ENCODE peak calls at places on chromosomes 5 and 9, in five cellular contexts. T is fibroblast of pulmonary artery, U is MM.1S, F is BJ, S is lower lobe of right lung. O is an unnamed sample.
A peak's percentile ranks its signal among the peaks of the same experiment; 100 is the strongest.

GRCh38 chr9:125495137-125496119 is 211.6 kb downstream of the MAPKAP1 start:
- DNase-seq in T (no peak), U (no peak), F (no peak), S (no peak), O (peak; percentile 47)

GRCh38 chr9:122370869-122371467 is at the start of gene PTGS1:
- DNase-seq in T (peak; percentile 54), U (peak; percentile 56), F (no peak), S (peak; percentile 71), O (peak; percentile 73)

GRCh38 chr9:26033346-26033745 is 355.1 kb upstream of the TUSC1 start:
- DNase-seq in T (peak; percentile 52), U (no peak), F (no peak), S (no peak), O (no peak)

GRCh38 chr5:13627673-13628454 is 316.6 kb downstream of the DNAH5 start:
- DNase-seq in T (no peak), U (no peak), F (no peak), S (no peak), O (no peak)

GRCh38 chr9:16282718-16283117 is 587.8 kb downstream of the BNC2 start:
- DNase-seq in T (no peak), U (no peak), F (no peak), S (no peak), O (no peak)

GRCh38 chr5:31153523-31153922 is 40.0 kb upstream of the CDH6 start:
- DNase-seq in T (peak; percentile 76), U (no peak), F (no peak), S (no peak), O (no peak)

GRCh38 chr9:126668058-126668457 is 54.3 kb downstream of the LMX1B start:
- DNase-seq in T (no peak), U (no peak), F (no peak), S (no peak), O (no peak)

GRCh38 chr9:95265960-95266359 is 51.5 kb downstream of the FANCC start:
- DNase-seq in T (no peak), U (no peak), F (no peak), S (no peak), O (no peak)

GRCh38 chr5:76544268-76544926 is 78.8 kb downstream of the F2RL2 start:
- DNase-seq in T (peak; percentile 49), U (peak; percentile 48), F (no peak), S (peak; percentile 51), O (peak; percentile 43)

GRCh38 chr5:9351535-9351934 is 194.3 kb downstream of the SEMA5A start:
- DNase-seq in T (peak; percentile 66), U (no peak), F (no peak), S (no peak), O (no peak)

GRCh38 chr5:159905496-159905895 is 10.8 kb upstream of the ADRA1B start:
- DNase-seq in T (peak; percentile 60), U (peak; percentile 12), F (peak; percentile 82), S (no peak), O (no peak)

GRCh38 chr9:105697871-105698270 is 3.5 kb downstream of the TMEM38B start:
- DNase-seq in T (peak; percentile 16), U (no peak), F (no peak), S (no peak), O (no peak)

GRCh38 chr5:140371356-140372151 is 11.6 kb downstream of the SLC4A9 start:
- DNase-seq in T (no peak), U (no peak), F (no peak), S (no peak), O (no peak)

GRCh38 chr5:16547200-16547842 is 69.5 kb downstream of the RETREG1 start:
- DNase-seq in T (peak; percentile 14), U (no peak), F (no peak), S (no peak), O (no peak)

GRCh38 chr5:58357121-58357520 is 102.8 kb downstream of the PLK2 start:
- DNase-seq in T (no peak), U (no peak), F (no peak), S (no peak), O (no peak)

GRCh38 chr9:101027733-101028345 is 688 bp upstream of the PLPPR1 start:
- DNase-seq in T (no peak), U (no peak), F (no peak), S (no peak), O (no peak)

GRCh38 chr5:80711938-80712337 is 57.2 kb upstream of the DHFR start:
- DNase-seq in T (peak; percentile 49), U (no peak), F (no peak), S (no peak), O (peak; percentile 32)

GRCh38 chr9:113293285-113293874 is 9.8 kb downstream of the RNF183 start:
- DNase-seq in T (peak; percentile 21), U (no peak), F (peak; percentile 47), S (no peak), O (no peak)

GRCh38 chr5:134406390-134406789 is 5.3 kb downstream of the CDKN2AIPNL start:
- DNase-seq in T (no peak), U (no peak), F (no peak), S (no peak), O (no peak)

GRCh38 chr9:104553261-104553660 is 15.7 kb upstream of the OR13C8 start:
- DNase-seq in T (no peak), U (no peak), F (no peak), S (no peak), O (no peak)

GRCh38 chr5:42596817-42597216 is 159.8 kb upstream of the CCDC152 start:
- DNase-seq in T (no peak), U (no peak), F (no peak), S (no peak), O (no peak)

GRCh38 chr9:134386951-134387831 is 60.9 kb downstream of the RXRA start:
- DNase-seq in T (no peak), U (no peak), F (no peak), S (no peak), O (no peak)

GRCh38 chr9:107169796-107170195 is 113.3 kb upstream of the RAD23B start:
- DNase-seq in T (no peak), U (no peak), F (no peak), S (no peak), O (no peak)

GRCh38 chr5:135829681-135830383 is 4.6 kb upstream of the SLC25A48 start:
- DNase-seq in T (peak; percentile 56), U (peak; percentile 63), F (no peak), S (peak; percentile 71), O (peak; percentile 67)

GRCh38 chr9:116857321-116857720 is 170.2 kb downstream of the TRIM32 start:
- DNase-seq in T (no peak), U (no peak), F (no peak), S (no peak), O (no peak)

GRCh38 chr5:56112526-56113121 is 117.9 kb upstream of the IL6ST start:
- DNase-seq in T (peak; percentile 43), U (no peak), F (peak; percentile 96), S (no peak), O (no peak)

GRCh38 chr9:105510024-105510423 is 47.9 kb upstream of the FKTN start:
- DNase-seq in T (peak; percentile 62), U (no peak), F (peak; percentile 9), S (no peak), O (peak; percentile 20)

GRCh38 chr5:141850183-141850768 is 27.9 kb downstream of the PCDH1 start:
- DNase-seq in T (peak; percentile 26), U (no peak), F (no peak), S (no peak), O (peak; percentile 51)

GRCh38 chr9:95511952-95512750 is 4.6 kb downstream of the PTCH1 start:
- DNase-seq in T (peak; percentile 39), U (no peak), F (no peak), S (no peak), O (no peak)

GRCh38 chr5:165714594-165714993 is 2209.2 kb downstream of the MAT2B start:
- DNase-seq in T (no peak), U (peak; percentile 80), F (no peak), S (no peak), O (no peak)

GRCh38 chr5:74231697-74232096 is 408.8 kb downstream of the ENC1 start:
- DNase-seq in T (no peak), U (no peak), F (no peak), S (no peak), O (no peak)

GRCh38 chr9:29968831-29969230 is 2395.6 kb upstream of the C9orf72 start:
- DNase-seq in T (no peak), U (no peak), F (no peak), S (no peak), O (no peak)

GRCh38 chr5:156402387-156402921 is 75.5 kb downstream of the SGCD start:
- DNase-seq in T (no peak), U (peak; percentile 10), F (no peak), S (no peak), O (peak; percentile 74)

GRCh38 chr9:14400658-14400995 is 86.7 kb upstream of the NFIB start:
- DNase-seq in T (peak; percentile 98), U (no peak), F (no peak), S (no peak), O (no peak)
- TF ChIP-seq CTCF in T (peak; percentile 68), U (no peak), F (peak; percentile 42), S (peak; percentile 48), O (no peak)

GRCh38 chr9:97060796-97061195 is 21.9 kb upstream of the CTSV start:
- DNase-seq in T (no peak), U (no peak), F (no peak), S (no peak), O (no peak)
- TF ChIP-seq CTCF in T (no peak), U (no peak), F (no peak), S (no peak), O (no peak)

GRCh38 chr9:130166399-130166798 is 5.8 kb upstream of the NCS1 start:
- DNase-seq in T (no peak), U (no peak), F (no peak), S (no peak), O (no peak)

GRCh38 chr9:130171226-130172148 is 717 bp upstream of the NCS1 start:
- DNase-seq in T (no peak), U (no peak), F (no peak), S (no peak), O (no peak)

GRCh38 chr9:130172161-130172857 is at the start of gene NCS1:
- DNase-seq in T (peak; percentile 63), U (no peak), F (no peak), S (peak; percentile 75), O (peak; percentile 67)

GRCh38 chr9:130165579-130165978 is 6.6 kb upstream of the NCS1 start:
- DNase-seq in T (no peak), U (no peak), F (no peak), S (no peak), O (no peak)

GRCh38 chr9:130167927-130168326 is 4.3 kb upstream of the NCS1 start:
- DNase-seq in T (no peak), U (no peak), F (no peak), S (no peak), O (no peak)
- TF ChIP-seq CTCF in T (peak; percentile 1), U (no peak), F (no peak), S (no peak), O (no peak)

DNA sequence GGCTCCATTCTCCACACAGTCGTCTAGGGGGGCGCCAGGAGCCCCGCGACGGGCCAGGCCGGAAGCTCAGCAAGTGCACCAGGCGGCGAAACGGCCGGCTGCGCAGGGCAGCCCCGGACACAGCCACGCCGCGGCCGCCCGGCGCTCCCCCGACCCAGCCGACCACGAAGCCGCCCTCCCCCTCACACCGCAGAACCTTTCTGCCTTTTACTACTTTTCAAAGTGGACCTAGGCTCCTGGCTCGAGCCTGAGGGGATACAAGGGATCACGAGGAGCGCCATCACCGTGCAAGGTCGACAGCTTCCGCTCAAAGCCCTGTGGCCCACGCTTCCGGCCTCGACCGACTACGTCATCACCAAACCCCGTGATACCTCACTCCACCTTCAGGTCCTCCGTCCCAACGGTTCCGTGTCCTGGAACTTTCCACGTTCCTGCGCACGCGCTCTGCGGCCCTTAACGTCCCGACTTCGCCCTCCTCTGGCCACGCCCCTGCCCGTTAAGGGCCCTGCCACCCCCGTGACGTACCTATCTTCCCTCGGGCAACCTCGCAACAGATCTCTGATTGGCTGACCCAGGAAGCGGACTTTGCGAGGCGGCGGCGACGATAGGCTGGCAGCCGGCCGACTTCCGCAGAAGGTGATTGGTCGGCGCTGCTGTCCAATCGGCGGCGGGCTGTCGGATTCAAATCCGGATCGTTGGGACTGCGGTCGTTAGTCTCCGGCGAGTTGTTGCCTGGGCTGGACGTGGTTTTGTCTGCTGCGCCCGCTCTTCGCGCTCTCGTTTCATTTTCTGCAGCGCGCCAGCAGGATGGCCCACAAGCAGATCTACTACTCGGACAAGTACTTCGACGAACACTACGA is at the start of gene CKS2:
- DNase-seq in T (peak; percentile 100), U (peak; percentile 100), F (peak; percentile 100), S (peak; percentile 100), O (peak; percentile 99)
- TF ChIP-seq CTCF in T (no peak), U (no peak), F (no peak), S (no peak), O (no peak)